ENCODE peak calls at places on chromosomes 6 and 20, in eight cellular contexts. A is lung, E is astrocyte, O is DND-41, U is upper lobe of right lung, D is brain microvascular endothelial cell, P is cardiac muscle cell, R is psoas muscle. C is an unnamed sample.

GRCh38 chr20:64030371-64031134 is 5.4 kb upstream of the C20orf204 start:
- DNase-seq in D (no peak), P (no peak), O (no peak), R (no peak), U (no peak), A (no peak), E (no peak), C (no peak)

GRCh38 chr6:43933111-43933885 is 163.3 kb downstream of the VEGFA start:
- DNase-seq in E (peak), O (no peak), R (peak), U (peak), P (no peak), D (no peak), A (no peak), C (no peak)

GRCh38 chr6:40988634-40989033 is 50.4 kb downstream of the UNC5CL start:
- DNase-seq in E (no peak), P (no peak), A (no peak), D (no peak), U (no peak), R (no peak), O (no peak), C (no peak)

GRCh38 chr6:108653864-108654402 is 93.2 kb downstream of the FOXO3 start:
- DNase-seq in U (no peak), E (peak), P (peak), R (peak), D (no peak), A (peak), O (no peak), C (peak)

GRCh38 chr20:3813758-3814581 is 6.4 kb upstream of the AP5S1 start:
- DNase-seq in O (no peak), D (no peak), E (no peak), P (no peak), A (no peak), R (peak), U (no peak), C (no peak)

GRCh38 chr6:135883045-135883444 is 31.5 kb downstream of the PDE7B start:
- DNase-seq in A (no peak), O (no peak), R (no peak), D (no peak), E (no peak), P (no peak), U (no peak), C (no peak)

GRCh38 chr20:61731363-61732181 is 334.1 kb downstream of the TAF4 start:
- DNase-seq in U (no peak), A (no peak), D (peak), R (peak), O (no peak), P (no peak), E (peak), C (no peak)

GRCh38 chr6:165231581-165232276 is 77.7 kb downstream of the C6orf118 start:
- DNase-seq in A (no peak), O (peak), U (no peak), P (peak), R (no peak), D (peak), E (peak), C (peak)

GRCh38 chr6:151695181-151695580 is 112.3 kb upstream of the ESR1 start:
- DNase-seq in R (no peak), O (no peak), D (no peak), U (no peak), A (no peak), E (no peak), P (no peak), C (no peak)

GRCh38 chr6:1131285-1132079 is 180.4 kb upstream of the FOXQ1 start:
- DNase-seq in P (peak), E (peak), R (no peak), D (peak), O (no peak), A (no peak), U (no peak), C (no peak)

GRCh38 chr6:87737948-87738347 is 35.9 kb upstream of the AKIRIN2 start:
- DNase-seq in D (no peak), R (no peak), O (no peak), A (no peak), U (no peak), P (no peak), E (no peak), C (no peak)

GRCh38 chr6:129801909-129802308 is 59.2 kb downstream of the TMEM244 start:
- DNase-seq in E (no peak), U (no peak), P (no peak), A (no peak), D (no peak), O (no peak), R (no peak), C (no peak)

GRCh38 chr20:57835462-57836455 is 125.9 kb upstream of the PMEPA1 start:
- DNase-seq in E (no peak), R (no peak), P (no peak), O (no peak), D (no peak), A (no peak), U (no peak), C (no peak)

GRCh38 chr6:113969888-113970807 is 800 bp downstream of the HDAC2 start:
- DNase-seq in O (peak), P (peak), R (peak), A (peak), D (no peak), U (peak), E (peak), C (peak)

GRCh38 chr6:170037541-170038250 is 253.2 kb downstream of the DLL1 start:
- DNase-seq in U (peak), E (no peak), R (no peak), O (no peak), P (peak), A (no peak), D (no peak), C (no peak)

GRCh38 chr6:133645000-133645619 is 243.8 kb upstream of the TCF21 start:
- DNase-seq in O (no peak), P (peak), D (peak), E (peak), A (no peak), R (no peak), U (no peak), C (no peak)

GRCh38 chr6:99349620-99350141 is at the start of gene FAXC:
- DNase-seq in P (peak), O (no peak), E (peak), A (peak), R (peak), U (peak), D (no peak), C (no peak)

GRCh38 chr20:25856256-25856884 is 159.7 kb upstream of the ZNF337 start:
- DNase-seq in D (no peak), U (no peak), P (no peak), O (no peak), R (no peak), A (no peak), E (no peak), C (no peak)

GRCh38 chr20:13868331-13868730 is 83.5 kb downstream of the NDUFAF5 start:
- DNase-seq in P (no peak), A (no peak), O (no peak), U (no peak), E (peak), R (no peak), D (peak), C (no peak)

GRCh38 chr20:58880994-58881752 is 28.7 kb downstream of the GNAS start:
- DNase-seq in A (no peak), R (no peak), E (no peak), P (no peak), O (no peak), D (no peak), U (no peak), C (no peak)

GRCh38 chr6:113858067-113858604 is 991 bp downstream of the MARCKS start:
- DNase-seq in D (peak), A (no peak), O (no peak), R (peak), E (peak), P (peak), U (peak), C (no peak)

GRCh38 chr6:137039010-137039409 is 5.8 kb downstream of the IL20RA start:
- DNase-seq in A (no peak), R (no peak), P (no peak), D (no peak), U (no peak), O (no peak), E (no peak), C (no peak)

GRCh38 chr6:44254957-44255808 is 2.1 kb downstream of the SLC35B2 start:
- DNase-seq in D (no peak), E (no peak), P (no peak), U (no peak), A (no peak), O (peak), R (peak), C (no peak)

GRCh38 chr6:112639436-112639835 is 292.3 kb downstream of the RFPL4B start:
- DNase-seq in D (no peak), R (no peak), P (no peak), U (no peak), A (no peak), E (peak), O (no peak), C (no peak)

GRCh38 chr6:73418081-73418741 is 23.6 kb downstream of the DDX43 start:
- DNase-seq in A (no peak), O (no peak), E (no peak), U (no peak), P (peak), R (no peak), D (peak), C (no peak)

GRCh38 chr6:13924146-13924948 is 405 bp upstream of the RNF182 start:
- DNase-seq in R (peak), D (peak), O (peak), A (no peak), E (peak), U (peak), P (peak), C (no peak)

GRCh38 chr6:37695857-37696219 is 1.8 kb downstream of the MDGA1 start:
- DNase-seq in U (no peak), E (peak), O (no peak), A (no peak), R (no peak), D (no peak), P (peak), C (no peak)

GRCh38 chr6:86715676-86716075 is 221.7 kb upstream of the HTR1E start:
- DNase-seq in E (no peak), O (no peak), D (no peak), P (no peak), R (no peak), A (no peak), U (no peak), C (no peak)

GRCh38 chr6:132513821-132514545 is 1.1 kb upstream of the STX7 start:
- DNase-seq in U (no peak), P (no peak), E (no peak), R (no peak), D (no peak), O (no peak), A (no peak), C (no peak)

GRCh38 chr6:33771342-33772113 is 17.4 kb downstream of the LEMD2 start:
- DNase-seq in P (peak), D (peak), U (peak), R (peak), O (no peak), A (peak), E (peak), C (peak)

GRCh38 chr6:33768644-33769120 is 20.2 kb downstream of the LEMD2 start:
- DNase-seq in D (peak), A (peak), O (peak), R (peak), E (peak), U (peak), P (peak), C (no peak)

GRCh38 chr6:33770833-33771341 is 18.0 kb downstream of the LEMD2 start:
- DNase-seq in A (no peak), U (no peak), P (no peak), E (no peak), R (no peak), O (no peak), D (no peak), C (no peak)

GRCh38 chr6:33769248-33769821 is 19.6 kb downstream of the LEMD2 start:
- DNase-seq in R (no peak), A (no peak), U (no peak), D (no peak), E (no peak), O (no peak), P (no peak), C (no peak)

DNA sequence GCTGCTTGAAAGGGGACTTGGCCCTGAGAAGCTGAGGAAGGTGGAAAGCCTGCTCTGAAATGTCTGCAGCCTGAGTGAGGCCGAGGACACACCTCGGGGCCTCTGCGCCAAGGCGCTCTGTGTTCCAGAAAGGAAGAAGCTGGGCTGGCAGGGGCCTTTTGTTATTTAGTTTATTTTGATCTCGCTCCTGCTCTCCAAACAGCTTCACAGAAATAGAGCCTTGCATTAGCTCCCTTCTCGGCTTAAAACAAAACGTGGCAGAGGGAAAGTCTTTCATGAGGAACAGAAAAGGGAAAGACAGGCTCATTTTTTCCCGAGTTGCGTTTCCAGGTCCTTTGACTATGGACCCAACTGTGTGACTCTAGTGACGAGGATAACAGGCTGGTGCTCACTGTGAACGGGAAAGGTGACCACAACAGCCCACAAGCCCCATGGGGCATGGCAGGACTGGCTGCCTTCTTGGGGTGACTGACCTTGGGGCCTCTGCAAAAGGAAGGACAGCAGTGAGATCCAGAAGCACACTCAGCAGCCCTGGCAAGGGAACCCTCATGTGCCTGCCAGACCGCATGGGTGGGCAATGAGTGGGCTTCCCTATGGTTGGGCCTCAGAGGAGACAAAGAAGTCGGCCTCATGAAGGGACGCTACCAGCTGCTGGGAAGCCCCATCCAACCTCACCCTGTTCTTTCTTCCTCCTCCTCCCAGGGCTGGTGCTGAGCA is 18.7 kb downstream of the LEMD2 start:
- DNase-seq in U (no peak), O (no peak), R (no peak), E (no peak), A (no peak), P (no peak), D (no peak), C (no peak)
- H3K27ac ChIP-seq in U (peak), O (no peak), R (peak), E (peak), A (no peak), P (no peak), D (peak), C (peak)

GRCh38 chr6:70134542-70134941 is 168.3 kb downstream of the COL9A1 start:
- DNase-seq in E (no peak), U (no peak), R (no peak), P (no peak), D (no peak), O (no peak), A (no peak), C (no peak)

GRCh38 chr6:70135219-70135769 is 167.6 kb downstream of the COL9A1 start:
- DNase-seq in D (no peak), P (no peak), A (no peak), U (no peak), E (no peak), R (no peak), O (no peak), C (no peak)

GRCh38 chr6:70133246-70133645 is 169.6 kb downstream of the COL9A1 start:
- DNase-seq in A (no peak), U (no peak), E (no peak), D (no peak), O (peak), R (no peak), P (no peak), C (no peak)

GRCh38 chr6:70135783-70136182 is 167.1 kb downstream of the COL9A1 start:
- DNase-seq in O (no peak), R (no peak), A (no peak), P (no peak), E (no peak), D (no peak), U (no peak), C (no peak)

GRCh38 chr6:70136996-70137395 is 165.9 kb downstream of the COL9A1 start:
- DNase-seq in A (no peak), P (no peak), D (no peak), U (no peak), O (no peak), R (no peak), E (no peak), C (no peak)
- TF ChIP-seq CTCF in A (no peak), P (no peak), D (no peak), U (no peak), O (no peak), R (no peak), E (no peak), C (no peak)

GRCh38 chr6:3455490-3456394 is 1.1 kb downstream of the SLC22A23 start:
- DNase-seq in R (peak), P (no peak), D (no peak), U (peak), E (no peak), O (no peak), A (no peak), C (peak)

GRCh38 chr6:3451498-3451897 is 5.4 kb downstream of the SLC22A23 start:
- DNase-seq in E (no peak), R (no peak), O (no peak), D (no peak), P (no peak), U (no peak), A (no peak), C (no peak)

GRCh38 chr6:3455121-3455489 is 1.7 kb downstream of the SLC22A23 start:
- DNase-seq in E (no peak), D (no peak), P (no peak), U (no peak), A (no peak), O (no peak), R (no peak), C (no peak)

GRCh38 chr6:3454206-3455016 is 2.4 kb downstream of the SLC22A23 start:
- DNase-seq in E (no peak), U (no peak), A (no peak), P (no peak), D (no peak), O (no peak), R (no peak), C (no peak)

GRCh38 chr6:3453410-3453809 is 3.4 kb downstream of the SLC22A23 start:
- DNase-seq in A (no peak), D (no peak), O (no peak), P (no peak), E (no peak), U (no peak), R (no peak), C (no peak)
- H3K4me3 ChIP-seq in A (no peak), D (no peak), O (no peak), P (peak), E (no peak), U (no peak), R (no peak), C (no peak)

GRCh38 chr20:34712525-34713192 is 8.5 kb downstream of the TP53INP2 start:
- DNase-seq in E (no peak), A (no peak), U (no peak), P (no peak), O (no peak), R (no peak), D (no peak), C (no peak)
- H3K27ac ChIP-seq in E (peak), A (peak), U (no peak), P (peak), O (no peak), R (peak), D (peak), C (peak)

GRCh38 chr6:42819803-42820508 is 38.1 kb downstream of the BICRAL start:
- DNase-seq in O (no peak), E (no peak), A (peak), D (no peak), P (peak), U (no peak), R (no peak), C (no peak)
- TF ChIP-seq CTCF in O (no peak), E (no peak), A (no peak), D (peak), P (peak), U (peak), R (peak), C (peak)

GRCh38 chr6:145540741-145541140 is 194.6 kb downstream of the EPM2A start:
- DNase-seq in P (no peak), A (no peak), D (no peak), O (no peak), R (no peak), U (no peak), E (no peak), C (no peak)

GRCh38 chr6:145547596-145548325 is 187.6 kb downstream of the EPM2A start:
- DNase-seq in U (no peak), A (no peak), O (no peak), R (no peak), P (no peak), D (no peak), E (no peak), C (no peak)

GRCh38 chr6:145544031-145544430 is 191.3 kb downstream of the EPM2A start:
- DNase-seq in E (peak), O (no peak), D (peak), A (no peak), R (peak), U (no peak), P (peak), C (no peak)

GRCh38 chr6:145546265-145546664 is 189.1 kb downstream of the EPM2A start:
- DNase-seq in E (no peak), R (no peak), U (no peak), A (no peak), P (no peak), O (no peak), D (no peak), C (no peak)

DNA sequence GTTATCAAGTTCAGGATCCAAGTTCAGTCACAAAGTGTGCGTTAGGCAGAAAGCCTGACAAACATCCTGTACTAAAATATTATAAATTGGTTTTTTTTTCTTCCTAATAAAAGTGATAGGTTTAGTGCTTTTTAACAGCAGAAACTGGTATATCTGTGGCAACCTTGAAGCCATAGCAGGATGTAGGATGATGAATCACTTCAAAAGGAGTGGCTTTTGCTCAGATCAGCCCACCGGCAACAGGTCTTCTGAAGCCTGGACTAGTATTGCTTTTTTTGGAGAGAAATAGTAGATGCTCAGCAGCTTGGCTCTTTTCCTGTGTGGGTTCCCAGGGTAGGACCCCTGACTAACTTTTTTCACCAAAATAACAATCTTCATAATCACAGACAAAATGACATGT is 190.8 kb downstream of the EPM2A start:
- DNase-seq in O (no peak), E (no peak), D (no peak), U (no peak), P (no peak), A (no peak), R (no peak), C (no peak)
- H3K4me3 ChIP-seq in O (no peak), E (no peak), D (no peak), U (no peak), P (no peak), A (no peak), R (no peak), C (no peak)

DNA sequence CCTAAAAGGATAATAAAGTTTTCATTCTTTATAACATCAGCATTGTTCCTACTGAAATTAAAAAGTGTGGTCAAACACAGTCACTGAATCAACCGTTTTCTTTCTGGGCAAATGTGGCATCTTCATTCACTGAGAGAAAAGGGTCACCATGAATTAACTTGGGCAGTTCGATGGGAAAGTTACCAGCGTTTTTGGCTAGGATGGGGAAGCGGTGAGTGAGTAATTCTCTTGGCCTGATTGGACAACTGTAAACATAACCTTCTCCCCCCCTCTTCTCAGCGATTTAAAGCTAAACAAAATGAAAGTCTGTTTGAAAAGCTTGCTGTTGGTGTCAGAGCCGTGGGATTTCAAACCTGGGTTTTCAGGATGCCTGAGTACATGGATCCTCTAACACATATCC is 181.9 kb downstream of the SASH1 start:
- DNase-seq in D (peak), U (no peak), O (no peak), R (no peak), P (peak), E (peak), A (no peak), C (no peak)
- H3K27ac ChIP-seq in D (peak), U (no peak), O (no peak), R (no peak), P (no peak), E (peak), A (peak), C (peak)

DNA sequence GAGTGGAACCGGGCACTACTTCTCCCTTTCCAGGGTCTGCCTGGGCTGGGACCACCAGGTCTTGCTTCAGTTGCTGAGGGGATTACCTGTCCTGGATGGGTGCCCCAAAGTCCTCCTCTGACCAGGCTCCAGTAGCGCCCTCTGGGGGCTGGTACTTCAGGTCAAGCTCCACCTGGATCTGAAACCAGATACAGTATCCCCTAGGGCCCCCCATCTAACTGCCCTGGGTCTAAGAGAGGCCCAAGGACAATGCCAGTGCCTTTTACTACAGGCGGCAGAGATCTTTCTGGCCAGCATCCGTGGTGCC is 11.2 kb upstream of the SPAG4 start:
- DNase-seq in P (no peak), D (no peak), R (peak), A (no peak), E (no peak), O (no peak), U (peak), C (no peak)
- TF ChIP-seq CTCF in P (peak), D (peak), R (no peak), A (no peak), E (peak), O (peak), U (peak), C (no peak)

C was measured in gastrocnemius medialis.